ENCODE peak calls at places on chromosomes 1 and 21, in five cellular contexts. W, J, D, Y and O are unnamed samples.

GRCh38 chr1:90475623-90476022 is 241.5 kb downstream of the BARHL2 start:
- DNase-seq in Y (no peak), J (no peak), W (no peak), D (no peak), O (no peak)

GRCh38 chr21:38712076-38712475 is 93.7 kb upstream of the ETS2 start:
- DNase-seq in Y (peak), W (no peak), D (no peak), J (no peak), O (no peak)

GRCh38 chr1:236451796-236452373 is 57.8 kb downstream of the EDARADD start:
- DNase-seq in W (no peak), J (no peak), Y (peak), D (no peak), O (no peak)

GRCh38 chr1:8674912-8675311 is 142.5 kb downstream of the RERE start:
- DNase-seq in J (no peak), D (no peak), Y (no peak), W (no peak), O (no peak)

GRCh38 chr21:38918629-38919346 is 113.1 kb downstream of the ETS2 start:
- DNase-seq in J (no peak), D (no peak), Y (no peak), W (no peak), O (no peak)

GRCh38 chr1:21586926-21587601 is 77.8 kb downstream of the ALPL start:
- DNase-seq in W (peak), J (peak), Y (peak), D (peak), O (peak)

GRCh38 chr1:76330993-76331603 is 256.6 kb downstream of the ST6GALNAC3 start:
- DNase-seq in W (no peak), J (no peak), Y (peak), D (no peak), O (no peak)

GRCh38 chr21:45226540-45227326 is 61.0 kb downstream of the POFUT2 start:
- DNase-seq in D (no peak), W (no peak), Y (no peak), J (no peak), O (no peak)

GRCh38 chr21:15659768-15660423 is 69.9 kb upstream of the USP25 start:
- DNase-seq in D (no peak), Y (no peak), W (no peak), J (no peak), O (no peak)

GRCh38 chr21:39137248-39138186 is 45.7 kb downstream of the PSMG1 start:
- DNase-seq in W (no peak), Y (peak), D (no peak), J (peak), O (no peak)

GRCh38 chr1:90417139-90417538 is 300.0 kb downstream of the BARHL2 start:
- DNase-seq in D (no peak), Y (no peak), W (no peak), J (no peak), O (no peak)

GRCh38 chr1:21843996-21844395 is 31.9 kb downstream of the LDLRAD2 start:
- DNase-seq in W (no peak), Y (no peak), J (no peak), D (no peak), O (peak)

GRCh38 chr1:61337037-61337436 is 254.7 kb downstream of the NFIA start:
- DNase-seq in D (no peak), Y (no peak), W (no peak), J (no peak), O (no peak)

GRCh38 chr1:36582066-36582755 is 99.5 kb upstream of the CSF3R start:
- DNase-seq in Y (no peak), D (no peak), W (no peak), J (no peak), O (no peak)

GRCh38 chr1:20426923-20427322 is 59.1 kb downstream of the CAMK2N1 start:
- DNase-seq in J (no peak), W (no peak), D (no peak), Y (no peak), O (no peak)

GRCh38 chr1:28062806-28063205 is 25.6 kb downstream of the EYA3 start:
- DNase-seq in D (no peak), Y (no peak), W (no peak), J (no peak), O (no peak)

GRCh38 chr1:59025898-59026426 is 242.1 kb upstream of the JUN start:
- DNase-seq in Y (no peak), J (no peak), W (no peak), D (no peak), O (no peak)

GRCh38 chr1:33332881-33333280 is 12.0 kb upstream of the A3GALT2 start:
- DNase-seq in D (no peak), J (no peak), Y (no peak), W (peak), O (no peak)

GRCh38 chr1:33331444-33332356 is 10.8 kb upstream of the A3GALT2 start:
- DNase-seq in D (no peak), J (no peak), Y (no peak), W (no peak), O (peak)

GRCh38 chr1:33335020-33335419 is 14.1 kb upstream of the A3GALT2 start:
- DNase-seq in D (no peak), W (no peak), Y (no peak), J (no peak), O (no peak)

GRCh38 chr1:33332357-33332789 is 11.5 kb upstream of the A3GALT2 start:
- DNase-seq in J (no peak), W (no peak), D (no peak), Y (no peak), O (no peak)

DNA sequence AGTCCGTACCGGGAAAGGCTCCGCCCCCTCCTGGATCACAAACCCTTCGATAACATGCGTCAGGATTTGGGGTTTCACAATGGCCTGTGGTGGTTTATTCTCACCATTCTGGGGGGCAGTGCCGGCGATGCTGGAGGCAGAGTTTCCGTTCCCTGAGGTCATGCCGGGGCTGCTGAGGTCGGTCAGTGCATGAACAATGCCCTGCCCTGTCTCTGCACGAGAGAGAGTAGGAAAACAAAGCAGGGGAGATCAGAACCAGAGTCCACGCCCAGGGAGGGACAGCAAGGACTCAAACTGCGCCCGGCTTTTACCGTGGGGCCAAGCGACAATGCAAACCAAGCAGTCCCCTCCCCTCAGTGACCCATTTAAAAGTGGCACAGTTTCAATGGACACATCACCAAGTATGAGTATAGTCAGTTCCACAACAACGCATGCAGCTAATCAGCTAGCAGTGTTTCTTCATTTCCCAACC is 13.2 kb upstream of the A3GALT2 start:
- DNase-seq in Y (peak), D (peak), W (peak), J (peak), O (peak)
- H3K4me3 ChIP-seq in Y (no peak), D (peak), W (peak), J (no peak), O (no peak)

GRCh38 chr21:25960423-25960822 is 210.1 kb downstream of the APP start:
- DNase-seq in J (no peak), W (no peak), D (no peak), Y (peak), O (no peak)

GRCh38 chr21:25961042-25961441 is 209.5 kb downstream of the APP start:
- DNase-seq in J (no peak), W (no peak), D (no peak), Y (peak), O (no peak)

GRCh38 chr21:25964926-25965325 is 205.6 kb downstream of the APP start:
- DNase-seq in W (no peak), Y (no peak), J (no peak), D (no peak), O (no peak)

GRCh38 chr21:25964009-25964408 is 206.6 kb downstream of the APP start:
- DNase-seq in W (no peak), Y (no peak), D (peak), J (no peak), O (no peak)

DNA sequence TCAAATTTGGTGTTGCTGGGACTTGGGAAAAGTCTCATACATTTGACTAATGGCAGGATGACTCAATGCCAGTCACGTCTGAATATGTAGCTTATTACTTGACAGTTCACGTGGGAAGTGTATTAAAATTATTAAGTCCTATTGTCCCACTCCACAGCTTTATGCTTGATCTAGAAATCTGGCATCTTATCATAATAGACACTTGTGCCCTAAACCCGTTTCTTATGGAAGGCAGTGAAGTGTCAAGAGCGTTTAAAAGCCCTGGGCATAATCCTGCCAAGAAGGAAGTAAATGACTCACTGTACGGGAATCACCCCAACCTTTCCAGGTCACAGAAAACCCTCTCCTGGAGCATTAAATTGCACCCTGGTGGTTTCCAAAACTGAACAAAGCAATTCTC is 207.4 kb downstream of the APP start:
- DNase-seq in W (no peak), Y (no peak), D (no peak), J (no peak), O (no peak)
- H3K27ac ChIP-seq in W (peak), Y (no peak), D (no peak), J (no peak), O (peak)

GRCh38 chr1:192994141-192994540 is 65.0 kb downstream of the UCHL5 start:
- DNase-seq in D (no peak), W (no peak), Y (no peak), J (no peak), O (no peak)
- H3K4me3 ChIP-seq in D (no peak), W (no peak), Y (no peak), J (no peak), O (no peak)

GRCh38 chr1:157691285-157691920 is 9.2 kb downstream of the FCRL3 start:
- DNase-seq in Y (peak), D (no peak), J (no peak), W (no peak), O (no peak)
- H3K27ac ChIP-seq in Y (no peak), D (no peak), J (no peak), W (no peak), O (no peak)

GRCh38 chr1:13869172-13869797 is 169.3 kb downstream of the PRDM2 start:
- DNase-seq in Y (no peak), J (no peak), W (no peak), D (no peak), O (no peak)
- H3K4me3 ChIP-seq in Y (no peak), J (no peak), W (no peak), D (no peak), O (no peak)

GRCh38 chr1:30975217-30975616 is 66.7 kb upstream of the SDC3 start:
- DNase-seq in J (no peak), Y (no peak), W (no peak), D (no peak), O (no peak)
- H3K27ac ChIP-seq in J (no peak), Y (peak), W (no peak), D (peak), O (no peak)

DNA sequence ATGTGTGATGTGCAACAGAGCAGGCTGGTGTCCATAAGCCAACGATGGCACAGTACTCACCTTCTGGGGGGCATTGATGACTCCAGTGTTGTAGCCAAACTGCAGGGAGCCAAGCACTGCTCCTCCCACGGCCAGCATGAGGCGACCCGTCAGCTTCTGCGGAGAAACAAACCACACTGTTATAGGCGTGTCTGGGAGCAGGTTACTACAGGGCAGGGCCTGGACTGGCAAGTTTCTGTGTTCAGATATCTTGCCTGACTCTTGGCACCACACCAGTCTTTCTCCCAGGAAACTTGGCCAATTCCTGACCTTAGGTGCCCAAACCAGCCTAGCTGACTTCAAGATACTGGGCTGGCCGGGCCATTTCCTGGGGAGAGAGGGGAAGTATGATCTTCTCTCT is 15.5 kb downstream of the SLC2A1 start:
- DNase-seq in J (no peak), Y (no peak), W (peak), D (peak), O (peak)
- H3K4me3 ChIP-seq in J (no peak), Y (no peak), W (no peak), D (no peak), O (no peak)

GRCh38 chr1:229941785-229942184 is 125.3 kb upstream of the GALNT2 start:
- DNase-seq in W (no peak), D (no peak), Y (no peak), J (no peak), O (no peak)

GRCh38 chr1:229940689-229941088 is 126.3 kb upstream of the GALNT2 start:
- DNase-seq in J (no peak), W (no peak), Y (no peak), D (no peak), O (no peak)

GRCh38 chr1:229943148-229943714 is 123.8 kb upstream of the GALNT2 start:
- DNase-seq in D (no peak), Y (no peak), W (no peak), J (no peak), O (no peak)

GRCh38 chr1:229942508-229942907 is 124.5 kb upstream of the GALNT2 start:
- DNase-seq in Y (no peak), D (peak), W (no peak), J (no peak), O (no peak)

DNA sequence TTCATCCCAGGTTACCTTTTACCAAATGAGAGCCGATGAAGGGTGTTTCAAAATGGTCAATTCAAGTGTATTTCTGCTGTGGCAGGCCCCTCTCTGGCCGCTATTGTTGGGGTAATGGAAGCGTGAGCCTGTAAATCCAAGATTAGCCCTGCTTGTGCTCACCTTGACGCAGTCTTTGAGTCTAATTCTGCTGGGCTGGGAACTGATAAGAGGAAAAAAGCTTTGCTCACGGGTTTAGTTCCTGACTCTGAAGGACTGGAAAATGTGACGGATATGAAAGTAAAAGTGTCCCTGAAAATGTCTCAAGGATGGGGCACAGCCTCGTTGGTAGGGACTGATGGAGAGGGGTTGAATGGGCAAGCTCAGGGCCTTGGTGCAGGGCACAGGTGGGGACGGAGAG is 125.9 kb upstream of the GALNT2 start:
- DNase-seq in Y (peak), W (no peak), J (no peak), D (no peak), O (no peak)
- H3K27ac ChIP-seq in Y (no peak), W (no peak), J (no peak), D (no peak), O (no peak)

GRCh38 chr1:30807318-30808066 is 49.9 kb upstream of the LAPTM5 start:
- DNase-seq in D (peak), J (peak), Y (no peak), W (no peak), O (peak)

GRCh38 chr1:30808067-30808662 is 50.6 kb upstream of the LAPTM5 start:
- DNase-seq in J (no peak), Y (no peak), D (no peak), W (no peak), O (peak)

GRCh38 chr1:30805301-30806003 is 47.9 kb upstream of the LAPTM5 start:
- DNase-seq in W (no peak), J (no peak), Y (no peak), D (no peak), O (peak)

GRCh38 chr1:30804822-30805221 is 47.2 kb upstream of the LAPTM5 start:
- DNase-seq in D (no peak), Y (no peak), W (no peak), J (no peak), O (peak)

GRCh38 chr1:30806381-30807317 is 49.1 kb upstream of the LAPTM5 start:
- DNase-seq in W (no peak), D (no peak), J (no peak), Y (no peak), O (peak)
- H3K4me3 ChIP-seq in W (no peak), D (no peak), J (no peak), Y (no peak), O (no peak)